ENCODE peak calls at places on chromosome 16, in ten cellular contexts. W is T-cell, Y is MV-4-11, O is non-pigmented ciliary epithelial cell, G is T-helper 2 cell, E is adipocyte, X is AG10803, T is globus pallidus, R is M059J, F is EL. I is an unnamed sample.

GRCh38 chr16:3066440-3066748 is 954 bp downstream of the IL32 start:
- DNase-seq in W (no peak), Y (no peak), O (no peak), G (no peak), E (no peak), X (no peak), T (no peak), R (no peak), F (no peak), I (no peak)

GRCh38 chr16:68083861-68084503 is 1.2 kb upstream of the NFATC3 start:
- DNase-seq in W (no peak), Y (peak), O (no peak), G (no peak), E (peak), X (peak), T (no peak), R (peak), F (peak), I (no peak)

GRCh38 chr16:67546761-67547422 is 15.4 kb upstream of the CTCF start:
- DNase-seq in W (peak), Y (peak), O (no peak), G (peak), E (peak), X (peak), T (peak), R (peak), F (peak), I (peak)

GRCh38 chr16:75099738-75100615 is 16.6 kb downstream of the LDHD start:
- DNase-seq in W (peak), Y (peak), O (no peak), G (no peak), E (no peak), X (no peak), T (no peak), R (peak), F (peak), I (no peak)

GRCh38 chr16:80277182-80277581 is 263.6 kb upstream of the DYNLRB2 start:
- DNase-seq in W (no peak), Y (no peak), O (no peak), G (no peak), E (no peak), X (no peak), T (no peak), R (no peak), F (no peak), I (no peak)

GRCh38 chr16:8676737-8677375 is 2.4 kb downstream of the ABAT start:
- DNase-seq in W (no peak), Y (no peak), O (no peak), G (no peak), E (no peak), X (no peak), T (no peak), R (peak), F (no peak), I (no peak)

GRCh38 chr16:87099001-87099740 is 218.0 kb downstream of the C16orf95 start:
- DNase-seq in W (no peak), Y (no peak), O (no peak), G (no peak), E (no peak), X (no peak), T (no peak), R (no peak), F (no peak), I (peak)

GRCh38 chr16:2056077-2056476 is 8.3 kb downstream of the TSC2 start:
- DNase-seq in W (no peak), Y (no peak), O (no peak), G (no peak), E (no peak), X (peak), T (peak), R (no peak), F (no peak), I (no peak)

GRCh38 chr16:71912483-71912882 is 17.2 kb downstream of the IST1 start:
- DNase-seq in W (no peak), Y (peak), O (no peak), G (no peak), E (no peak), X (no peak), T (no peak), R (no peak), F (no peak), I (no peak)

GRCh38 chr16:55272787-55273186 is 51.2 kb upstream of the IRX6 start:
- DNase-seq in W (no peak), Y (no peak), O (no peak), G (no peak), E (no peak), X (no peak), T (no peak), R (no peak), F (no peak), I (no peak)

GRCh38 chr16:25228372-25228771 is 11.6 kb downstream of the AQP8 start:
- DNase-seq in W (no peak), Y (no peak), O (no peak), G (no peak), E (no peak), X (no peak), T (no peak), R (no peak), F (no peak), I (no peak)

GRCh38 chr16:72434159-72434558 is 262.2 kb upstream of the PMFBP1 start:
- DNase-seq in W (no peak), Y (peak), O (no peak), G (no peak), E (peak), X (peak), T (no peak), R (peak), F (peak), I (no peak)

GRCh38 chr16:87570938-87571867 is 31.1 kb upstream of the JPH3 start:
- DNase-seq in W (no peak), Y (no peak), O (no peak), G (no peak), E (peak), X (peak), T (peak), R (peak), F (peak), I (no peak)

GRCh38 chr16:17432902-17433576 is 37.7 kb downstream of the XYLT1 start:
- DNase-seq in W (no peak), Y (no peak), O (no peak), G (no peak), E (peak), X (peak), T (no peak), R (no peak), F (no peak), I (no peak)

GRCh38 chr16:58515871-58516767 is 802 bp downstream of the SETD6 start:
- DNase-seq in W (peak), Y (peak), O (no peak), G (peak), E (peak), X (no peak), T (no peak), R (peak), F (peak), I (no peak)

GRCh38 chr16:24909856-24910255 is 64.1 kb downstream of the SLC5A11 start:
- DNase-seq in W (no peak), Y (no peak), O (no peak), G (no peak), E (no peak), X (no peak), T (no peak), R (no peak), F (no peak), I (no peak)

GRCh38 chr16:5639531-5639930 is 541.9 kb upstream of the EEF2KMT start:
- DNase-seq in W (no peak), Y (no peak), O (no peak), G (no peak), E (no peak), X (no peak), T (no peak), R (no peak), F (no peak), I (no peak)

GRCh38 chr16:23081675-23082119 is 67.6 kb downstream of the USP31 start:
- DNase-seq in W (no peak), Y (no peak), O (peak), G (no peak), E (peak), X (peak), T (no peak), R (peak), F (no peak), I (no peak)

GRCh38 chr16:2487903-2488531 is 13.1 kb downstream of the TBC1D24 start:
- DNase-seq in W (no peak), Y (peak), O (no peak), G (no peak), E (no peak), X (no peak), T (no peak), R (no peak), F (no peak), I (no peak)

GRCh38 chr16:1674306-1674705 is 3.8 kb upstream of the JPT2 start:
- DNase-seq in W (no peak), Y (no peak), O (no peak), G (no peak), E (no peak), X (no peak), T (no peak), R (no peak), F (no peak), I (no peak)

GRCh38 chr16:35192993-35193392 is 1733.6 kb downstream of the TP53TG3F start:
- DNase-seq in W (no peak), Y (no peak), O (no peak), G (no peak), E (no peak), X (no peak), T (no peak), R (no peak), F (no peak), I (no peak)

GRCh38 chr16:81442220-81442908 is 2.2 kb upstream of the CMIP start:
- DNase-seq in W (no peak), Y (no peak), O (no peak), G (no peak), E (no peak), X (no peak), T (no peak), R (no peak), F (no peak), I (no peak)

GRCh38 chr16:79542196-79542859 is 58.2 kb downstream of the MAF start:
- DNase-seq in W (no peak), Y (no peak), O (no peak), G (no peak), E (no peak), X (no peak), T (peak), R (no peak), F (no peak), I (no peak)

GRCh38 chr16:17024514-17024913 is 446.2 kb downstream of the XYLT1 start:
- DNase-seq in W (no peak), Y (no peak), O (no peak), G (no peak), E (no peak), X (no peak), T (no peak), R (no peak), F (no peak), I (no peak)

GRCh38 chr16:48462146-48462740 is 77.0 kb upstream of the SIAH1 start:
- DNase-seq in W (no peak), Y (no peak), O (no peak), G (no peak), E (no peak), X (no peak), T (no peak), R (peak), F (no peak), I (no peak)

GRCh38 chr16:48997081-48997615 is 284.5 kb downstream of the CBLN1 start:
- DNase-seq in W (no peak), Y (no peak), O (no peak), G (no peak), E (no peak), X (no peak), T (no peak), R (no peak), F (no peak), I (no peak)

GRCh38 chr16:1991588-1992474 is 2.1 kb downstream of the SYNGR3 start:
- DNase-seq in W (peak), Y (peak), O (no peak), G (peak), E (peak), X (peak), T (peak), R (peak), F (peak), I (peak)

GRCh38 chr16:5500526-5500925 is 402.9 kb upstream of the EEF2KMT start:
- DNase-seq in W (no peak), Y (no peak), O (no peak), G (no peak), E (no peak), X (no peak), T (no peak), R (no peak), F (no peak), I (no peak)

GRCh38 chr16:55623640-55624039 is 32.1 kb upstream of the SLC6A2 start:
- DNase-seq in W (no peak), Y (no peak), O (no peak), G (no peak), E (no peak), X (no peak), T (no peak), R (no peak), F (no peak), I (no peak)

GRCh38 chr16:88379694-88380040 is 3.1 kb upstream of the ZNF469 start:
- DNase-seq in W (no peak), Y (no peak), O (no peak), G (no peak), E (no peak), X (no peak), T (no peak), R (no peak), F (no peak), I (no peak)

GRCh38 chr16:82259731-82260130 is 89.7 kb upstream of the MPHOSPH6 start:
- DNase-seq in W (no peak), Y (no peak), O (no peak), G (no peak), E (no peak), X (no peak), T (no peak), R (no peak), F (no peak), I (no peak)

GRCh38 chr16:21646091-21646490 is 6.3 kb downstream of the IGSF6 start:
- DNase-seq in W (no peak), Y (no peak), O (no peak), G (no peak), E (no peak), X (no peak), T (no peak), R (no peak), F (no peak), I (no peak)

GRCh38 chr16:66604376-66605176 is at the start of gene CMTM3:
- DNase-seq in W (peak), Y (peak), O (no peak), G (peak), E (peak), X (peak), T (no peak), R (peak), F (peak), I (peak)

GRCh38 chr16:17357302-17358062 is 113.3 kb downstream of the XYLT1 start:
- DNase-seq in W (no peak), Y (no peak), O (no peak), G (no peak), E (no peak), X (no peak), T (no peak), R (no peak), F (no peak), I (no peak)

GRCh38 chr16:9007177-9007794 is 43.6 kb upstream of the USP7 start:
- DNase-seq in W (no peak), Y (peak), O (no peak), G (no peak), E (peak), X (peak), T (no peak), R (no peak), F (no peak), I (no peak)

GRCh38 chr16:8614435-8615029 is 7.0 kb upstream of the METTL22 start:
- DNase-seq in W (no peak), Y (no peak), O (no peak), G (no peak), E (no peak), X (no peak), T (no peak), R (no peak), F (no peak), I (no peak)

GRCh38 chr16:30747331-30747730 is 894 bp upstream of the PHKG2 start:
- DNase-seq in W (no peak), Y (no peak), O (no peak), G (no peak), E (no peak), X (peak), T (no peak), R (peak), F (peak), I (no peak)

GRCh38 chr16:9836118-9836736 is 346.0 kb downstream of the GRIN2A start:
- DNase-seq in W (no peak), Y (no peak), O (no peak), G (no peak), E (peak), X (peak), T (peak), R (peak), F (peak), I (peak)